ENCODE peak calls at places on chromosome 15, in seven cellular contexts. M is HAP-1; W is AG04450; E is KBM-7; N is activated T-helper 1 cell treated with anti-CD3 and anti-CD28 coated beads, Interleukin-12 subunit alpha, Interleukin-12 subunit beta, Interleukin-2, Interleukin-4 antibody, amounts not matched to agents 30 ng/mL and 10 ng/mL and 1 ng/mL, durations not matched to agents 14 hours and 24 hours and 36 hours; P is sciatic nerve; B is Karpas-422. R is an unnamed sample.

GRCh38 chr15:78969687-78970349 is 25.0 kb upstream of the CTSH start:
- DNase-seq in N (no peak), M (no peak), W (no peak), B (no peak), P (no peak), E (no peak), R (no peak)

GRCh38 chr15:78133801-78134200 is 2.6 kb upstream of the CIB2 start:
- DNase-seq in W (no peak), E (no peak), B (no peak), M (no peak), P (no peak), N (no peak), R (no peak)

GRCh38 chr15:39874890-39875549 is 45.0 kb downstream of the GPR176 start:
- DNase-seq in W (no peak), P (no peak), E (peak), M (peak), N (no peak), B (peak), R (no peak)

GRCh38 chr15:22949074-22949547 is 31.1 kb downstream of the CYFIP1 start:
- DNase-seq in W (no peak), E (peak), M (peak), P (peak), B (no peak), N (no peak), R (peak)

GRCh38 chr15:50562735-50563640 is 16.5 kb upstream of the USP50 start:
- DNase-seq in W (no peak), B (no peak), N (peak), P (no peak), M (no peak), E (no peak), R (no peak)

GRCh38 chr15:69200773-69201745 is 40.6 kb downstream of the GLCE start:
- DNase-seq in E (no peak), P (no peak), B (no peak), W (no peak), M (no peak), N (no peak), R (no peak)

GRCh38 chr15:38252481-38253311 is at the start of gene SPRED1:
- DNase-seq in N (no peak), P (peak), M (peak), W (no peak), E (peak), B (peak), R (peak)

GRCh38 chr15:82108489-82109078 is 62.8 kb upstream of the MEX3B start:
- DNase-seq in P (peak), B (peak), N (peak), E (peak), M (peak), W (no peak), R (no peak)

GRCh38 chr15:94312946-94313345 is 81.6 kb downstream of the MCTP2 start:
- DNase-seq in P (no peak), M (no peak), W (no peak), B (no peak), N (no peak), E (no peak), R (no peak)

GRCh38 chr15:81292516-81293001 is 31.4 kb downstream of the STARD5 start:
- DNase-seq in B (no peak), W (no peak), N (peak), M (no peak), P (peak), E (no peak), R (no peak)

GRCh38 chr15:44536298-44536961 is 517 bp upstream of the EIF3J start:
- DNase-seq in B (no peak), W (peak), M (no peak), P (peak), E (no peak), N (peak), R (no peak)

GRCh38 chr15:33960160-33960559 is 8.1 kb upstream of the CHRM5 start:
- DNase-seq in N (no peak), M (no peak), P (no peak), W (no peak), E (peak), B (peak), R (no peak)

GRCh38 chr15:63188247-63188936 is 1.0 kb upstream of the RAB8B start:
- DNase-seq in P (no peak), E (no peak), N (no peak), W (no peak), M (peak), B (no peak), R (no peak)